ENCODE peak calls at places on chromosomes 4 and X, in five cellular contexts. One of them, this sample, is unnamed.

GRCh38 chr4:181143241-181143854 is 1099.9 kb upstream of the TENM3 start:
- ATAC-seq in IMR-90: peak; percentile 77
- ATAC-seq in body of pancreas: peak; percentile 75
- ATAC-seq in RWPE2: peak; percentile 72
- ATAC-seq in pancreas: peak; percentile 85
- ATAC-seq in this sample: no peak

GRCh38 chr4:183173580-183174526 is 74.8 kb downstream of the WWC2 start:
- ATAC-seq in pancreas: no peak
- ATAC-seq in RWPE2: no peak
- ATAC-seq in IMR-90: peak; percentile 43
- ATAC-seq in body of pancreas: no peak
- ATAC-seq in this sample: no peak

GRCh38 chr4:6474053-6474568 is 1.7 kb upstream of the PPP2R2C start:
- ATAC-seq in RWPE2: no peak
- ATAC-seq in IMR-90: no peak
- ATAC-seq in body of pancreas: no peak
- ATAC-seq in pancreas: no peak
- ATAC-seq in this sample: no peak

GRCh38 chrX:39513836-39514235 is 583.9 kb downstream of the BCOR start:
- ATAC-seq in body of pancreas: no peak
- ATAC-seq in pancreas: no peak
- ATAC-seq in IMR-90: no peak
- ATAC-seq in RWPE2: no peak
- ATAC-seq in this sample: no peak

GRCh38 chr4:26766142-26766541 is 94.5 kb upstream of the STIM2 start:
- ATAC-seq in pancreas: peak; percentile 46
- ATAC-seq in IMR-90: no peak
- ATAC-seq in body of pancreas: no peak
- ATAC-seq in RWPE2: no peak
- ATAC-seq in this sample: no peak

GRCh38 chrX:140425712-140426395 is 79.0 kb downstream of the SOX3 start:
- ATAC-seq in RWPE2: no peak
- ATAC-seq in body of pancreas: no peak
- ATAC-seq in pancreas: no peak
- ATAC-seq in IMR-90: no peak
- ATAC-seq in this sample: no peak

GRCh38 chr4:155954118-155954503 is 445 bp upstream of the CTSO start:
- ATAC-seq in pancreas: no peak
- ATAC-seq in RWPE2: no peak
- ATAC-seq in IMR-90: no peak
- ATAC-seq in body of pancreas: no peak
- ATAC-seq in this sample: no peak

GRCh38 chrX:65300104-65300809 is 234.3 kb downstream of the LAS1L start:
- ATAC-seq in body of pancreas: no peak
- ATAC-seq in pancreas: no peak
- ATAC-seq in RWPE2: no peak
- ATAC-seq in IMR-90: no peak
- ATAC-seq in this sample: no peak

GRCh38 chr4:140839888-140840790 is 84.0 kb upstream of the TBC1D9 start:
- ATAC-seq in IMR-90: no peak
- ATAC-seq in pancreas: no peak
- ATAC-seq in body of pancreas: no peak
- ATAC-seq in RWPE2: no peak
- ATAC-seq in this sample: peak; percentile 70

GRCh38 chrX:118935352-118935751 is 39.1 kb upstream of the LONRF3 start:
- ATAC-seq in IMR-90: no peak
- ATAC-seq in body of pancreas: no peak
- ATAC-seq in RWPE2: no peak
- ATAC-seq in pancreas: no peak
- ATAC-seq in this sample: no peak

GRCh38 chr4:33924801-33925200 is 2319.5 kb downstream of the ARAP2 start:
- ATAC-seq in IMR-90: no peak
- ATAC-seq in RWPE2: no peak
- ATAC-seq in pancreas: no peak
- ATAC-seq in body of pancreas: no peak
- ATAC-seq in this sample: no peak

GRCh38 chr4:165464813-165465381 is 86.1 kb downstream of the CPE start:
- ATAC-seq in IMR-90: peak; percentile 53
- ATAC-seq in pancreas: peak; percentile 83
- ATAC-seq in body of pancreas: peak; percentile 78
- ATAC-seq in RWPE2: peak; percentile 61
- ATAC-seq in this sample: no peak

GRCh38 chr4:159289682-159290081 is 186.8 kb downstream of the RAPGEF2 start:
- ATAC-seq in IMR-90: no peak
- ATAC-seq in RWPE2: no peak
- ATAC-seq in body of pancreas: no peak
- ATAC-seq in pancreas: no peak
- ATAC-seq in this sample: no peak

GRCh38 chr4:22202351-22203343 is 254.1 kb upstream of the KCNIP4 start:
- ATAC-seq in body of pancreas: no peak
- ATAC-seq in pancreas: no peak
- ATAC-seq in RWPE2: peak; percentile 78
- ATAC-seq in IMR-90: no peak
- ATAC-seq in this sample: no peak

GRCh38 chr4:142091085-142091513 is 454.7 kb downstream of the IL15 start:
- ATAC-seq in body of pancreas: peak; percentile 53
- ATAC-seq in IMR-90: peak; percentile 50
- ATAC-seq in RWPE2: peak; percentile 74
- ATAC-seq in pancreas: peak; percentile 75
- ATAC-seq in this sample: peak; percentile 84

GRCh38 chr4:128229458-128229805 is 58.2 kb downstream of the PGRMC2 start:
- ATAC-seq in RWPE2: no peak
- ATAC-seq in IMR-90: no peak
- ATAC-seq in body of pancreas: no peak
- ATAC-seq in pancreas: no peak
- ATAC-seq in this sample: no peak

GRCh38 chr4:11543710-11544109 is 115.0 kb upstream of the HS3ST1 start:
- ATAC-seq in IMR-90: peak; percentile 76
- ATAC-seq in RWPE2: peak; percentile 79
- ATAC-seq in body of pancreas: peak; percentile 53
- ATAC-seq in pancreas: peak; percentile 77
- ATAC-seq in this sample: peak; percentile 58

GRCh38 chr4:14446311-14446710 is 556.0 kb upstream of the CPEB2 start:
- ATAC-seq in pancreas: no peak
- ATAC-seq in RWPE2: peak; percentile 80
- ATAC-seq in IMR-90: no peak
- ATAC-seq in body of pancreas: no peak
- ATAC-seq in this sample: no peak

GRCh38 chrX:129939986-129940385 is 34.0 kb downstream of the UTP14A start:
- ATAC-seq in body of pancreas: no peak
- ATAC-seq in RWPE2: no peak
- ATAC-seq in IMR-90: no peak
- ATAC-seq in pancreas: no peak
- ATAC-seq in this sample: no peak

GRCh38 chrX:19174401-19175025 is 52.2 kb upstream of the ADGRG2 start:
- ATAC-seq in pancreas: peak; percentile 32
- ATAC-seq in RWPE2: peak; percentile 99
- ATAC-seq in body of pancreas: no peak
- ATAC-seq in IMR-90: peak; percentile 59
- ATAC-seq in this sample: peak; percentile 43

GRCh38 chr4:23881674-23882337 is 8.0 kb downstream of the PPARGC1A start:
- ATAC-seq in pancreas: peak; percentile 33
- ATAC-seq in body of pancreas: no peak
- ATAC-seq in RWPE2: no peak
- ATAC-seq in IMR-90: no peak
- ATAC-seq in this sample: no peak

GRCh38 chr4:184368731-184369130 is 105.6 kb downstream of the IRF2 start:
- ATAC-seq in IMR-90: no peak
- ATAC-seq in body of pancreas: no peak
- ATAC-seq in RWPE2: no peak
- ATAC-seq in pancreas: no peak
- ATAC-seq in this sample: no peak

GRCh38 chr4:153367092-153367491 is 22.6 kb downstream of the MND1 start:
- ATAC-seq in RWPE2: no peak
- ATAC-seq in pancreas: no peak
- ATAC-seq in IMR-90: no peak
- ATAC-seq in body of pancreas: no peak
- ATAC-seq in this sample: no peak

GRCh38 chr4:17957689-17958088 is 63.9 kb downstream of the LCORL start:
- ATAC-seq in RWPE2: no peak
- ATAC-seq in IMR-90: no peak
- ATAC-seq in pancreas: no peak
- ATAC-seq in body of pancreas: no peak
- ATAC-seq in this sample: no peak

GRCh38 chr4:9962611-9963314 is 58.5 kb downstream of the SLC2A9 start:
- ATAC-seq in IMR-90: no peak
- ATAC-seq in RWPE2: no peak
- ATAC-seq in pancreas: no peak
- ATAC-seq in body of pancreas: no peak
- ATAC-seq in this sample: no peak

GRCh38 chr4:160825644-160826338 is 1338.0 kb downstream of the FSTL5 start:
- ATAC-seq in body of pancreas: no peak
- ATAC-seq in IMR-90: no peak
- ATAC-seq in RWPE2: no peak
- ATAC-seq in pancreas: no peak
- ATAC-seq in this sample: no peak

GRCh38 chr4:168655182-168655581 is 158.3 kb downstream of the PALLD start:
- ATAC-seq in RWPE2: no peak
- ATAC-seq in IMR-90: no peak
- ATAC-seq in body of pancreas: no peak
- ATAC-seq in pancreas: no peak
- ATAC-seq in this sample: no peak

GRCh38 chrX:27599928-27600327 is 9.8 kb downstream of the DCAF8L2 start:
- ATAC-seq in pancreas: no peak
- ATAC-seq in RWPE2: peak; percentile 77
- ATAC-seq in body of pancreas: no peak
- ATAC-seq in IMR-90: no peak
- ATAC-seq in this sample: no peak

GRCh38 chrX:131288188-131288587 is 918 bp downstream of the IGSF1 start:
- ATAC-seq in pancreas: no peak
- ATAC-seq in RWPE2: no peak
- ATAC-seq in body of pancreas: no peak
- ATAC-seq in IMR-90: no peak
- ATAC-seq in this sample: no peak

GRCh38 chrX:131287556-131288179 is 1.4 kb downstream of the IGSF1 start:
- ATAC-seq in IMR-90: no peak
- ATAC-seq in body of pancreas: no peak
- ATAC-seq in RWPE2: no peak
- ATAC-seq in pancreas: no peak
- ATAC-seq in this sample: no peak

GRCh38 chrX:131288738-131289511 is at the start of gene IGSF1:
- ATAC-seq in body of pancreas: peak; percentile 53
- ATAC-seq in pancreas: peak; percentile 84
- ATAC-seq in RWPE2: no peak
- ATAC-seq in IMR-90: no peak
- ATAC-seq in this sample: peak; percentile 45

DNA sequence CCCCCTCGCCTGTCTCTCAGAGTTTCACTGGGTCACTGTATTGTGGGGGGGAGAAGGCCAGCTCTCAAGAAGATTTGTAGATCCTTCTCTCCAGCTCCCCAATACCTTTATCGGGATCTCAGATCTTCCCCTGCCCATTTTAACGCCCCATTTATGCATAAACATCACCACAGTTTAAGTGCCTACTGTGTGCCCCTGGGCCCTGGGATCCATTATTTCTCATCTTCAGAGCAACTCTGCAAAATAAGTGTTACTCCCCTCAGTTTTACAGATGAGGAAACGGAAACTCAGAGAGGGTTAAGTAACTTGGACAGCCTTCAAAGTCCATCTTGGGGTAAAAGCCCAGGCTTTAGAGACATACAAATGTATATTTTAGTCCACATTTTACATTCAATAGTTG is 421 bp upstream of the IGSF1 start:
- ATAC-seq in RWPE2: no peak
- ATAC-seq in IMR-90: no peak
- ATAC-seq in body of pancreas: no peak
- ATAC-seq in pancreas: no peak
- ATAC-seq in this sample: no peak
- H3K27me3 ChIP-seq in RWPE2: no peaks in the 10 kb centered on the region
- H3K27me3 ChIP-seq in IMR-90: peaks cover 3% of the 10 kb centered on the region
- H3K27me3 ChIP-seq in body of pancreas: no peaks in the 10 kb centered on the region
- H3K27me3 ChIP-seq in pancreas: no peaks in the 10 kb centered on the region
- H3K27me3 ChIP-seq in this sample: no peaks in the 10 kb centered on the region

GRCh38 chr4:126385954-126386353 is 1071.2 kb downstream of the FAT4 start:
- ATAC-seq in RWPE2: no peak
- ATAC-seq in body of pancreas: no peak
- ATAC-seq in IMR-90: no peak
- ATAC-seq in pancreas: no peak
- ATAC-seq in this sample: no peak
- H3K27me3 ChIP-seq in RWPE2: no peaks in the 10 kb centered on the region
- H3K27me3 ChIP-seq in body of pancreas: no peaks in the 10 kb centered on the region
- H3K27me3 ChIP-seq in IMR-90: no peaks in the 10 kb centered on the region
- H3K27me3 ChIP-seq in pancreas: no peaks in the 10 kb centered on the region
- H3K27me3 ChIP-seq in this sample: no peaks in the 10 kb centered on the region

GRCh38 chrX:15358533-15358932 is 23.2 kb upstream of the PIGA start:
- ATAC-seq in IMR-90: no peak
- ATAC-seq in pancreas: no peak
- ATAC-seq in RWPE2: no peak
- ATAC-seq in body of pancreas: no peak
- ATAC-seq in this sample: no peak

GRCh38 chrX:15356444-15356843 is 21.1 kb upstream of the PIGA start:
- ATAC-seq in IMR-90: peak; percentile 60
- ATAC-seq in pancreas: no peak
- ATAC-seq in body of pancreas: no peak
- ATAC-seq in RWPE2: no peak
- ATAC-seq in this sample: peak; percentile 87

DNA sequence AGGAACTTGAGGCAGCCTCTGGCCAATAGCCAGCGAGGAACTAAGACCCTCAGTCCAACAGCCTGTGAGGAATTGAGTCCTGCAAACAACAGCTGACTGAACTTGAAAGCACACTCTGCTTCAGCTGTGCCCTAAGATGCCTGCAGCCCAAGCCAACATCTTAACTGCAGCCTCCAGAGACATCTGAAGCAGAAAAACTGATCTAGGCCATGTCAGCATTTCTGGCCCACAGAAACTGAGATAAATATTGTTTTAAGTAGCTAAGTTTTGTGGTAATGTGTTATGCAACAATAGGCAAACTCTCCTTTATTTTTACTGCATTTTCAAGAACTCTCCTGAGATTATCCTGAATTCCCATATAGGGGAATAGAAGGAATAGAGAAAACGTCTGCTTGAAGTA is 24.4 kb upstream of the PIGA start:
- ATAC-seq in pancreas: no peak
- ATAC-seq in body of pancreas: no peak
- ATAC-seq in IMR-90: peak; percentile 54
- ATAC-seq in RWPE2: no peak
- ATAC-seq in this sample: no peak
- H3K27me3 ChIP-seq in pancreas: no peaks in the 10 kb centered on the region
- H3K27me3 ChIP-seq in body of pancreas: no peaks in the 10 kb centered on the region
- H3K27me3 ChIP-seq in IMR-90: peaks cover 6% of the 10 kb centered on the region
- H3K27me3 ChIP-seq in RWPE2: no peaks in the 10 kb centered on the region
- H3K27me3 ChIP-seq in this sample: no peaks in the 10 kb centered on the region

GRCh38 chr4:7677086-7677485 is 242.4 kb upstream of the PSAPL1 start:
- ATAC-seq in pancreas: no peak
- ATAC-seq in body of pancreas: no peak
- ATAC-seq in RWPE2: no peak
- ATAC-seq in IMR-90: no peak
- ATAC-seq in this sample: no peak

GRCh38 chr4:7675136-7675535 is 240.4 kb upstream of the PSAPL1 start:
- ATAC-seq in RWPE2: no peak
- ATAC-seq in body of pancreas: no peak
- ATAC-seq in pancreas: no peak
- ATAC-seq in IMR-90: no peak
- ATAC-seq in this sample: no peak

GRCh38 chr4:7675612-7676320 is 241.0 kb upstream of the PSAPL1 start:
- ATAC-seq in body of pancreas: no peak
- ATAC-seq in RWPE2: no peak
- ATAC-seq in pancreas: no peak
- ATAC-seq in IMR-90: no peak
- ATAC-seq in this sample: no peak

GRCh38 chr4:7677799-7678301 is 243.1 kb upstream of the PSAPL1 start:
- ATAC-seq in RWPE2: peak; percentile 70
- ATAC-seq in pancreas: no peak
- ATAC-seq in body of pancreas: no peak
- ATAC-seq in IMR-90: no peak
- ATAC-seq in this sample: no peak

GRCh38 chr4:7676376-7676775 is 241.6 kb upstream of the PSAPL1 start:
- ATAC-seq in IMR-90: no peak
- ATAC-seq in body of pancreas: no peak
- ATAC-seq in RWPE2: no peak
- ATAC-seq in pancreas: no peak
- ATAC-seq in this sample: no peak
- H3K27me3 ChIP-seq in IMR-90: peaks cover 37% of the 10 kb centered on the region
- H3K27me3 ChIP-seq in body of pancreas: no peaks in the 10 kb centered on the region
- H3K27me3 ChIP-seq in RWPE2: no peaks in the 10 kb centered on the region
- H3K27me3 ChIP-seq in pancreas: no peaks in the 10 kb centered on the region
- H3K27me3 ChIP-seq in this sample: no peaks in the 10 kb centered on the region